ENCODE peak calls at places on chromosome 21, in four cellular contexts. F, U, N and M are unnamed samples.

GRCh38 chr21:36246080-36246631 is 73.8 kb upstream of the MORC3 start:
- DNase-seq in U (no peak), F (no peak), N (peak), M (no peak)

GRCh38 chr21:44817914-44818635 is at the start of gene SUMO3:
- DNase-seq in F (peak), U (peak), N (peak), M (peak)

GRCh38 chr21:34219334-34220020 is 144.3 kb upstream of the KCNE2 start:
- DNase-seq in F (no peak), U (no peak), N (no peak), M (no peak)

GRCh38 chr21:22346576-22346975 is 1348.4 kb downstream of the NCAM2 start:
- DNase-seq in F (no peak), N (no peak), U (no peak), M (no peak)

GRCh38 chr21:19322360-19322759 is 918.8 kb upstream of the TMPRSS15 start:
- DNase-seq in N (no peak), F (peak), U (no peak), M (no peak)

GRCh38 chr21:42593815-42594157 is 59.6 kb upstream of the PDE9A start:
- DNase-seq in F (no peak), N (no peak), U (no peak), M (no peak)

GRCh38 chr21:34722684-34723300 is 54.0 kb downstream of the CLIC6 start:
- DNase-seq in U (no peak), N (no peak), F (no peak), M (no peak)

GRCh38 chr21:42809577-42810440 is 69.5 kb downstream of the WDR4 start:
- DNase-seq in U (no peak), N (no peak), F (no peak), M (no peak)

GRCh38 chr21:33185852-33186251 is 43.9 kb upstream of the IFNAR2 start:
- DNase-seq in N (no peak), U (no peak), F (no peak), M (no peak)

GRCh38 chr21:24110846-24111245 is 1496.4 kb downstream of the MRPL39 start:
- DNase-seq in N (no peak), F (no peak), U (no peak), M (no peak)

GRCh38 chr21:36663033-36663855 is 35.7 kb upstream of the SIM2 start:
- DNase-seq in N (no peak), F (peak), U (no peak), M (no peak)

GRCh38 chr21:28793043-28793442 is 199.6 kb downstream of the LTN1 start:
- DNase-seq in U (peak), N (no peak), F (peak), M (no peak)

GRCh38 chr21:16422702-16423101 is 692.9 kb downstream of the USP25 start:
- DNase-seq in U (no peak), F (peak), N (no peak), M (no peak)

GRCh38 chr21:34635307-34635706 is 20.4 kb upstream of the RCAN1 start:
- DNase-seq in U (peak), F (no peak), N (no peak), M (no peak)

GRCh38 chr21:41071410-41071809 is 96.5 kb upstream of the BACE2 start:
- DNase-seq in F (no peak), N (no peak), U (peak), M (no peak)

GRCh38 chr21:37281993-37282392 is 14.9 kb upstream of the VPS26C start:
- DNase-seq in N (peak), F (no peak), U (no peak), M (no peak)

GRCh38 chr21:45255381-45256020 is 32.2 kb downstream of the POFUT2 start:
- DNase-seq in U (no peak), N (peak), F (no peak), M (no peak)